ENCODE peak calls at places on chromosomes 2 and 18, in six cellular contexts. M is fibroblast of pulmonary artery, N is coronary artery, R is astrocyte, X is Peyer's patch, D is esophagus squamous epithelium. Z is an unnamed sample.

GRCh38 chr2:205193829-205194228 is 488.5 kb upstream of the NRP2 start:
- DNase-seq in M (no peak), D (no peak), R (no peak), N (no peak), X (no peak), Z (no peak)

GRCh38 chr2:198488964-198489363 is 684.6 kb downstream of the PLCL1 start:
- DNase-seq in M (no peak), N (no peak), D (no peak), R (no peak), X (no peak), Z (no peak)

GRCh38 chr2:72859831-72860262 is 27.4 kb upstream of the SPR start:
- DNase-seq in D (no peak), M (peak; percentile 74), R (peak; percentile 18), N (no peak), X (peak; percentile 35), Z (peak; percentile 68)

GRCh38 chr2:14656146-14656545 is 23.6 kb downstream of the LRATD1 start:
- DNase-seq in R (no peak), X (no peak), D (no peak), N (no peak), M (no peak), Z (no peak)

GRCh38 chr2:46269545-46270273 is 27.5 kb upstream of the EPAS1 start:
- DNase-seq in M (peak; percentile 69), X (no peak), N (no peak), D (no peak), R (peak; percentile 89), Z (peak; percentile 89)

GRCh38 chr2:159936471-159936870 is 125.9 kb downstream of the PLA2R1 start:
- DNase-seq in D (no peak), N (no peak), M (no peak), R (no peak), X (no peak), Z (no peak)

GRCh38 chr2:231927566-231927890 is 1.3 kb upstream of the NPPC start:
- DNase-seq in N (no peak), M (no peak), R (no peak), D (no peak), X (no peak), Z (no peak)

GRCh38 chr2:49296107-49296506 is 141.8 kb upstream of the FSHR start:
- DNase-seq in R (no peak), M (no peak), X (no peak), D (no peak), N (no peak), Z (no peak)

GRCh38 chr2:96345403-96345802 is 9.8 kb downstream of the NCAPH start:
- DNase-seq in D (no peak), X (no peak), N (no peak), M (no peak), R (no peak), Z (no peak)

GRCh38 chr2:138503087-138503442 is 1.5 kb downstream of the SPOPL start:
- DNase-seq in X (no peak), D (no peak), M (no peak), R (no peak), N (no peak), Z (no peak)

GRCh38 chr2:204625135-204625534 is 79.9 kb downstream of the PARD3B start:
- DNase-seq in M (peak; percentile 8), X (no peak), N (no peak), D (no peak), R (peak; percentile 13), Z (no peak)

GRCh38 chr2:164757934-164758695 is 83.5 kb downstream of the COBLL1 start:
- DNase-seq in D (no peak), N (no peak), R (peak; percentile 48), M (peak; percentile 83), X (no peak), Z (peak; percentile 91)

GRCh38 chr18:60277855-60278480 is 94.6 kb downstream of the MC4R start:
- DNase-seq in N (no peak), X (no peak), M (peak; percentile 62), R (peak; percentile 78), D (no peak), Z (no peak)

GRCh38 chr2:112814278-112814677 is 22.3 kb downstream of the IL1B start:
- DNase-seq in N (no peak), D (no peak), M (peak; percentile 60), X (no peak), R (no peak), Z (peak; percentile 41)

GRCh38 chr18:2009957-2010697 is 561.2 kb downstream of the METTL4 start:
- DNase-seq in D (no peak), M (peak; percentile 2), N (no peak), X (no peak), R (no peak), Z (no peak)

GRCh38 chr2:199216253-199216652 is 241.5 kb downstream of the SATB2 start:
- DNase-seq in X (no peak), R (no peak), N (no peak), D (no peak), M (no peak), Z (no peak)

DNA sequence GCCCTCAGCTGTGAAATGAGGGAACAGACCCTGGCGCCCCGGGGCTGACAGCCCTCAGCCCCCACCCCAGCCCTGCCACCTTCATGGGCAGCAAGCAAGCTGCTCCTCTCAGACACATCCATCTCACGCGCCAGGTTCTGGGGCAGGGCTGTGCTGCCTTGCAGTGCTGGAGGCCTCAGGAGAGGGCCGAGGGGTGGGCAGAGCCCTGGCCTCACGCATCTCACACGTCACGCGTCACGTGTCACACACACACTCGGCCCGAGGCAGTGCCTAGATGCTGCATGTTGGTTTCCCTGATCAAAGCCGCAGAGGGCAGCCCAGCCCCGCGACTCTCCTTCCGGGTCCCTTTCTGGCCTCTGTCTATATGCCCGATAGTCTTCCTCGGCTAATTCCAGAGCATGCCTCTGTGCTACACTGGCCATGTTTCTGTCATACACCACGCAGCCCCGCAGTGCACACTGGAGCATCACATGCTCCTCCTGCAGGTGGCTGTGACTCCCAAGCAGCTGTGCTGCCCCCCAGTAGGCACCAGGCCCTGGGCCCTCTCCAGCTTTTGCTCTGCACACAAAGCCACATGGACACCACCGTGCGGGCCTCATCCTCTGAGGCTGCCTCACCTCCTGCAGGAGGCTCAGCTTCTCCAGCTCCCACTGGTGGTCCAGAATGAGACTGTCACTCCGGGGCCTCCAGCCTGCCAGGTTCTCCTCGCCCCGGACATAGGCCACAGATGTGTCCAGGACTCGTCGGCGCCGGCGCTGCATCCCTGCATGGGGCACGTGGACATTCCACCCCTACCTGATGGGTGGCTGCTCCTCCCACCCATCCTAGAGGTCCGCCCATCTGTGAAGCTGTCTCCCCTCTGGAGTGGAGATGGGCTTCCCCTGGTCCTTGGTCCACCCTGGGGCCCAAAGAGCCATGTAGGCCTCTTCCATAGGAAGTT is 31.4 kb downstream of the AQP12A start:
- DNase-seq in N (no peak), M (no peak), D (no peak), R (no peak), X (no peak), Z (no peak)
- TF ChIP-seq CTCF in N (no peak), M (no peak), D (no peak), R (no peak), X (no peak), Z (no peak)

GRCh38 chr2:100321881-100322820 is at the start of gene LONRF2:
- DNase-seq in N (no peak), M (no peak), R (peak; percentile 27), D (no peak), X (no peak), Z (no peak)

GRCh38 chr2:100321181-100321880 is 970 bp downstream of the LONRF2 start:
- DNase-seq in N (no peak), R (peak; percentile 48), X (no peak), M (peak; percentile 42), D (no peak), Z (peak; percentile 21)

GRCh38 chr2:100317634-100318033 is 4.7 kb downstream of the LONRF2 start:
- DNase-seq in R (no peak), X (no peak), D (no peak), M (no peak), N (no peak), Z (no peak)

GRCh38 chr2:100320547-100321180 is 1.6 kb downstream of the LONRF2 start:
- DNase-seq in X (no peak), M (peak; percentile 6), D (no peak), R (no peak), N (no peak), Z (peak; percentile 28)
- H3K4me3 ChIP-seq in X (no peak overlapping the region), M (peak overlapping the region; percentile 31), D (peak overlapping the region; percentile 46), R (peak overlapping the region; percentile 52), N (peak overlapping the region; percentile 75), Z (peak overlapping the region; percentile 40)

GRCh38 chr18:47557160-47557559 is 305.7 kb upstream of the SKOR2 start:
- DNase-seq in X (no peak), N (no peak), D (no peak), M (no peak), R (no peak), Z (no peak)
- TF ChIP-seq CTCF in X (no peak), N (no peak), D (no peak), M (no peak), R (no peak), Z (no peak)

GRCh38 chr2:101538076-101538475 is 63.2 kb upstream of the RFX8 start:
- DNase-seq in N (no peak), R (no peak), D (no peak), M (no peak), X (no peak), Z (no peak)

GRCh38 chr2:101528501-101528900 is 53.6 kb upstream of the RFX8 start:
- DNase-seq in D (no peak), X (no peak), R (no peak), N (no peak), M (no peak), Z (no peak)

DNA sequence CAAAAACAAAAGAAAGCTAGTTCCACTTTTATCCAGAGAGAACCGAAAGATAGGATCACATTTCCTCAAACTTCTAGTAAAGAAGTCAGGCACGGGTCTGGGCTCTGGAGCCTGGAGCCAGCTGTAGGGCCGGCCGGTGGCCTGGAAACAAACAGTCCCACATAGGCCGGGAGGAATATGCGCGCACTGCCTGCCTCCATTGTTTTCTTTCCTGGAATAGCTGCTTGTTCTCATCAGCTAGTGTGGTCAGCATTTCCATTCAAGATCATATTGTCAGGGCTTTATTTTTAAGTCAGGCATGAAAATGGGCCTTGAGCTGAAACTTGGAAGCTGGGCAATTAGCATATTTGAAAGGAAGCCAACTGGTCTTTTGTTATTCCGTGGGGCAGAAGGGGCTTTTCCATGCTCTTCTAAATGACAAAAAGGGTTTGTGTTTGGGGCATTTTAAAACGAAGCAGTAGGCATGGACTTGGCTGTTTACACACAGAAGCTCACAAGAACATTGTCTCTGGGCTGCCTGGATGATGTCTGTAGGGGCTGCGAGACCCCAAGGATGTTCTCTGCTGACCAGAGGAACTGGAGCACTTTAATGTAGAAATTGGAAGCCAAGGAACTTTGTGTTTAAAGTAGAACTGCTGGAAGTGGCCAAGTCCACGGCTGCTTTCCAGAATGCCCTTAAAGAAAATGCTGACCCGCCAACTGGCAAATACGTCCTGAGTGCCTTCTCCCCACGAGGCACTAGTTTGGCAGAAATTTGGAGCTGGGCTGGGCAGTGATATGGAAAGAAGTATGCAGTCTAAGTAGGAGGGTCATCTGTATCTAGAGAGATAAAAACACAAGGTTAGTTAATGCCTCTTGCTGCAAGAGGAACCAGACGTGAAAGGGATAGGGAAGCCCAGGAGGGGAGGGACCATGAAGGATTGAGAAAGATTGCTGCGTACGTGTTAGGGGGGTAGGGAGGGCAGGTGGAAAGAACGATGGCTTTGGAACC is 59.0 kb upstream of the RFX8 start:
- DNase-seq in M (peak; percentile 24), N (no peak), D (no peak), X (no peak), R (peak; percentile 36), Z (no peak)
- H3K4me3 ChIP-seq in M (no peak overlapping the region), N (peak overlapping the region; percentile 9), D (no peak overlapping the region), X (no peak overlapping the region), R (no peak overlapping the region), Z (no peak overlapping the region)

GRCh38 chr18:58104071-58104470 is 60.0 kb downstream of the NEDD4L start:
- DNase-seq in M (no peak), R (no peak), X (no peak), D (no peak), N (no peak), Z (no peak)
- TF ChIP-seq CTCF in M (no peak), R (no peak), X (no peak), D (no peak), N (no peak), Z (no peak)